ENCODE peak calls at places on chromosome 14, in six cellular contexts. E is fibroblast of the aortic adventitia, Z is cardiac fibroblast, B is neural progenitor cell, A is tibial artery, X is lung. J is an unnamed sample.

GRCh38 chr14:31510222-31510621 is 22.4 kb upstream of the GPR33 start:
- DNase-seq in E (peak; percentile 37), Z (peak; percentile 32), B (no peak), A (no peak), X (no peak), J (no peak)

GRCh38 chr14:55440385-55440784 is at the start of gene TBPL2:
- DNase-seq in E (no peak), Z (no peak), B (peak; percentile 67), A (no peak), X (no peak), J (peak; percentile 18)

GRCh38 chr14:89407856-89408255 is 9.2 kb downstream of the FOXN3 start:
- DNase-seq in E (peak; percentile 37), Z (no peak), B (no peak), A (no peak), X (no peak), J (no peak)

GRCh38 chr14:51652168-51653095 is 722 bp downstream of the FRMD6 start:
- DNase-seq in E (peak; percentile 33), Z (no peak), B (peak; percentile 73), A (peak; percentile 74), X (peak; percentile 35), J (no peak)

GRCh38 chr14:63496837-63497400 is 46.3 kb downstream of the PPP2R5E start:
- DNase-seq in E (no peak), Z (no peak), B (no peak), A (no peak), X (no peak), J (no peak)

GRCh38 chr14:69553221-69553620 is 21.4 kb downstream of the CCDC177 start:
- DNase-seq in E (peak; percentile 93), Z (peak; percentile 86), B (no peak), A (no peak), X (no peak), J (no peak)

GRCh38 chr14:99995700-99996356 is 69.4 kb upstream of the EVL start:
- DNase-seq in E (peak; percentile 59), Z (peak; percentile 57), B (peak; percentile 76), A (peak; percentile 70), X (peak; percentile 67), J (peak; percentile 49)

GRCh38 chr14:29627141-29627540 is 300.5 kb downstream of the PRKD1 start:
- DNase-seq in E (peak; percentile 7), Z (no peak), B (no peak), A (no peak), X (no peak), J (no peak)

GRCh38 chr14:96588410-96589249 is 86.4 kb downstream of the PAPOLA start:
- DNase-seq in E (no peak), Z (peak; percentile 9), B (no peak), A (no peak), X (no peak), J (no peak)

GRCh38 chr14:71142375-71143038 is 235.2 kb downstream of the PCNX1 start:
- DNase-seq in E (peak; percentile 97), Z (peak; percentile 87), B (no peak), A (no peak), X (no peak), J (no peak)

GRCh38 chr14:21095430-21096205 is 2.8 kb downstream of the ZNF219 start:
- DNase-seq in E (peak; percentile 39), Z (no peak), B (peak; percentile 78), A (no peak), X (no peak), J (peak; percentile 33)

GRCh38 chr14:60222820-60223219 is 26.2 kb upstream of the PPM1A start:
- DNase-seq in E (no peak), Z (no peak), B (no peak), A (no peak), X (peak; percentile 48), J (no peak)

GRCh38 chr14:22877000-22877501 is 5.5 kb downstream of the LRP10 start:
- DNase-seq in E (no peak), Z (no peak), B (no peak), A (no peak), X (no peak), J (no peak)

GRCh38 chr14:94932589-94932988 is 162.7 kb upstream of the GSC start:
- DNase-seq in E (no peak), Z (no peak), B (no peak), A (no peak), X (no peak), J (no peak)

GRCh38 chr14:36129181-36129580 is 47.3 kb downstream of the PTCSC3 start:
- DNase-seq in E (no peak), Z (no peak), B (peak; percentile 20), A (no peak), X (no peak), J (peak; percentile 5)

GRCh38 chr14:44657688-44658388 is 150.8 kb upstream of the FSCB start:
- DNase-seq in E (peak; percentile 67), Z (peak; percentile 66), B (peak; percentile 55), A (no peak), X (no peak), J (no peak)

GRCh38 chr14:59342516-59343484 is 122.4 kb downstream of the GPR135 start:
- DNase-seq in E (no peak), Z (peak; percentile 60), B (no peak), A (no peak), X (no peak), J (no peak)

GRCh38 chr14:52730708-52731111 is 744 bp downstream of the STYX start:
- DNase-seq in E (peak; percentile 26), Z (peak; percentile 24), B (no peak), A (no peak), X (no peak), J (no peak)

GRCh38 chr14:52733824-52734223 is 3.9 kb downstream of the STYX start:
- DNase-seq in E (no peak), Z (no peak), B (peak; percentile 42), A (no peak), X (no peak), J (no peak)

GRCh38 chr14:52724360-52724644 is 5.7 kb upstream of the STYX start:
- DNase-seq in E (no peak), Z (no peak), B (no peak), A (no peak), X (no peak), J (no peak)

GRCh38 chr14:52729585-52729924 is 411 bp upstream of the STYX start:
- DNase-seq in E (no peak), Z (no peak), B (no peak), A (no peak), X (no peak), J (no peak)

DNA sequence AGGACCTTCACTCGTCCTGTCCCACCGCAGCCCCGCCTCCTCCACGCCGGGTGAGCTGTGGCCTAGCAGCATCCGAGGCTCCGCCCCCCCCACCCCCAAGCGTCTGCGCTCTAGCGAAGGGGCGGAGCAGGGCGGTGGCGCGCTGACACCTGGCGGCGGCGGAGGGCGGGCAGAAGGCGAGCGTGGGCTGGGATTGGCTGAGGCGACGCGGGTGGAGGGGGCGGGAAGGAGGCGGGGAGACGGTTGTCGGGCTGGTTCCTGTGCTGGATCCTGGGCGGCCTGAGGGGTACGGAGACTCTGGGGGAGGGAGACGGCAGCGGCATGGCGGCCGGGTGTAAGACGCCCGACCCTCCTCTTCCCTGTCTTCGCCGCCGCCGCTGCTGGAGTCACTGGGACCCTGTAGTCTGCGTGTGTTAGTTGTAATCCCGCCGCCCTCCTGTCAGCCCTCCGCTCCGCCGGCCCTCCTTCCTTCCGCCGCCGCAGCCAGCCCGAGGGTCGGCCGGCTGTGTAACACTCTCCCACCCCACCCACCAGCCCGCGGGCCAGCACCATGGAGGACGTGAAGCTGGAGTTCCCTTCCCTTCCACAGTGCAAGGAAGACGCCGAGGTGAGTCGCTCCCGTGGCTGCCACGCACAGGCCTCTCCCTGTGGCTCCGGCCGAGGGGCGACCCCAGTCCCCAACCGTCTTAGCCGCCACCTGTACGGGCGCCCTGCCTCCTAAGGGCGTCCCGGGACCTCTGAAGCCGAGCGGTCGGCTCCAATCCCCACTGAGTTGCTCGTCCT is at the start of gene STYX:
- DNase-seq in E (peak; percentile 94), Z (peak; percentile 99), B (peak; percentile 100), A (peak; percentile 99), X (peak; percentile 99), J (peak; percentile 100)
- TF ChIP-seq CTCF in E (no peak), Z (no peak), B (peak; percentile 11), A (peak; percentile 30), X (no peak), J (no peak)

GRCh38 chr14:61736751-61737150 is 25.5 kb upstream of the SNAPC1 start:
- DNase-seq in E (no peak), Z (no peak), B (no peak), A (no peak), X (no peak), J (no peak)
- TF ChIP-seq CTCF in E (no peak), Z (no peak), B (no peak), A (no peak), X (no peak), J (no peak)

GRCh38 chr14:75282166-75282547 is 3.5 kb downstream of the FOS start:
- DNase-seq in E (peak; percentile 69), Z (peak; percentile 91), B (no peak), A (no peak), X (no peak), J (no peak)

GRCh38 chr14:75283162-75283883 is 4.7 kb downstream of the FOS start:
- DNase-seq in E (peak; percentile 74), Z (peak; percentile 91), B (no peak), A (no peak), X (no peak), J (no peak)

GRCh38 chr14:75285331-75285730 is 6.7 kb downstream of the FOS start:
- DNase-seq in E (no peak), Z (no peak), B (no peak), A (peak; percentile 21), X (no peak), J (no peak)

GRCh38 chr14:75286313-75286712 is 7.7 kb downstream of the FOS start:
- DNase-seq in E (no peak), Z (no peak), B (no peak), A (peak; percentile 29), X (no peak), J (peak; percentile 26)

DNA sequence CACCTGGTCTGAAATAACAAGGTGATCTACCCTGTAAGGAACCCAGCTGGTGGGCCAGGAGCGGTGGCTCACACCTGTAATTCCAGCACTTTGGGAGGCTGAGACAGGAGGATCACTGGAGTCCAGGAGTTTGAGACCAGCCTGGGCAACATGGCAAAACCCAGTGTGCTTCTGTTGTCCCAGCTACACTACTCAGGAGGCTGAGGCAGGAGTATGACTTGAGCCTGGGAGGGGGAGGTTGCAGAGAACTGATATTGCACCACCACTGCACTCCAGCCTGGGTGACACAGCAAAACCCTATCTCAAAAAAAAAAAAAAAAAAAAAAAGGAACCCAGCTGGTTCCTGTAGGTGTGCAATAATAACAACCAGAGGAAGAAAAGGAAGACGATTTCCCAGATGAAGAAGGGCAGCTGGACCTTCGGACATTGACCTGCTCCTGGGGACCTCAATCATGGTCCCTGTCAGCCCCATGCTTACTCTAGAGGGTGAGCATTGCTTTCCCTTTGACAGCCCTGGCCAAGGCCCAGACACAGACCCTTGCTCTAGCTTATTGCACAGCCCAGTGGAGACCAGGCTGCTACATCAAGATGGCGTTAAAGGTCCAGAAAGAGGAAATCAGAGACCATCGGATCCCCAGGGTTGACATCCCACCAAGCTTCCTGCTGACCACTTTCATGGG is 5.4 kb downstream of the FOS start:
- DNase-seq in E (peak; percentile 58), Z (peak; percentile 78), B (no peak), A (peak; percentile 65), X (no peak), J (no peak)
- TF ChIP-seq CTCF in E (no peak), Z (no peak), B (no peak), A (no peak), X (no peak), J (no peak)

DNA sequence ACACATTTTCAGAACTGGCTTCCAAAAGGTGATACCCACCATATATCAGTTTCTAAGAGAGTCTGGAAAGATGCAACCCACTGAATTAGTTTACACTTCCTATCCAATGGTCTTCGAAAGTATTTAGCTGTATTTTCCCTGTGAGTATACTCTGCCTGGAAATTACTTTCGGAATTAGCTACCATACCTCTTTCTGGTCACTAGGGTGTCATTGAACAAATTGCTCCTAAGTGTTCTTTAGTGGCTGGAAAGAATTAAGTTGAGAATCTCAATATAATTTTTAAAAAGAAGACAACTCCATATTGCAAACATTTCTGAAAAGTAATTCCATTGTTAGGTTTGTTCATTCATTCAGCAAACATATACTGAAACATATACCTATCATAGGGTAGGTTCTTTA is 283.1 kb upstream of the SSTR1 start:
- DNase-seq in E (no peak), Z (no peak), B (no peak), A (no peak), X (no peak), J (no peak)
- TF ChIP-seq CTCF in E (no peak), Z (no peak), B (peak; percentile 18), A (no peak), X (no peak), J (no peak)

J was measured in nephron progenitor cell.